ENCODE peak calls at places on chromosomes 16 and 17, in ten cellular contexts. S, D, J, B, E, Z, G, P, T and R are unnamed samples.

GRCh38 chr17:76630151-76630550 is 13.4 kb downstream of the ST6GALNAC1 start:
- DNase-seq in P (no peak), T (no peak), G (no peak), Z (no peak), E (no peak), J (no peak), S (no peak), D (no peak), B (no peak), R (no peak)

GRCh38 chr17:78343433-78344201 is 16.3 kb downstream of the SOCS3 start:
- DNase-seq in J (no peak), T (no peak), B (no peak), S (no peak), E (no peak), D (no peak), G (peak), Z (no peak), P (peak), R (no peak)

GRCh38 chr17:21119247-21119944 is 7.4 kb upstream of the DHRS7B start:
- DNase-seq in S (peak), D (peak), B (peak), E (peak), G (peak), Z (peak), T (peak), P (no peak), J (peak), R (peak)

GRCh38 chr16:84845496-84846002 is 25.8 kb downstream of the CRISPLD2 start:
- DNase-seq in E (no peak), T (no peak), P (no peak), G (peak), B (no peak), Z (no peak), D (no peak), S (no peak), J (peak), R (no peak)

GRCh38 chr17:77391668-77392375 is 251.1 kb downstream of the SEC14L1 start:
- DNase-seq in G (no peak), S (no peak), J (no peak), B (peak), E (no peak), P (no peak), D (peak), Z (no peak), T (no peak), R (no peak)

GRCh38 chr17:45342306-45342705 is 25.5 kb upstream of the MAP3K14 start:
- DNase-seq in J (no peak), E (peak), P (no peak), T (no peak), S (no peak), B (peak), G (no peak), Z (no peak), D (no peak), R (no peak)

GRCh38 chr17:50312311-50312710 is 33.6 kb upstream of the XYLT2 start:
- DNase-seq in G (no peak), S (no peak), Z (no peak), E (no peak), D (no peak), J (no peak), T (no peak), B (no peak), P (no peak), R (no peak)

GRCh38 chr17:35046740-35047283 is 16.7 kb downstream of the RFFL start:
- DNase-seq in B (no peak), D (no peak), G (no peak), J (peak), S (no peak), P (peak), Z (peak), T (no peak), E (no peak), R (no peak)

GRCh38 chr17:33016920-33017319 is 25.3 kb downstream of the SPACA3 start:
- DNase-seq in J (no peak), B (no peak), E (peak), G (no peak), D (no peak), S (no peak), Z (no peak), T (no peak), P (no peak), R (no peak)

GRCh38 chr16:84223456-84223855 is 16.4 kb downstream of the KCNG4 start:
- DNase-seq in B (no peak), P (no peak), Z (no peak), G (no peak), J (no peak), T (no peak), E (no peak), S (no peak), D (no peak), R (no peak)

GRCh38 chr17:68344701-68345136 is 53.4 kb downstream of the ARSG start:
- DNase-seq in S (no peak), Z (no peak), P (no peak), G (no peak), J (no peak), B (no peak), E (no peak), T (no peak), D (no peak), R (no peak)

GRCh38 chr16:85798283-85798776 is 1.0 kb downstream of the EMC8 start:
- DNase-seq in G (no peak), B (no peak), P (no peak), J (no peak), S (no peak), Z (peak), D (no peak), T (no peak), E (no peak), R (no peak)

GRCh38 chr17:39699818-39700147 is at the start of gene ERBB2:
- DNase-seq in T (peak), S (peak), E (no peak), Z (peak), P (no peak), D (peak), B (peak), J (no peak), G (peak), R (peak)

GRCh38 chr16:84700518-84701277 is 898 bp downstream of the USP10 start:
- DNase-seq in S (peak), G (no peak), B (no peak), J (peak), P (peak), Z (peak), E (no peak), T (no peak), D (no peak), R (no peak)

GRCh38 chr17:2940352-2940751 is 123.1 kb downstream of the OR1D5 start:
- DNase-seq in T (no peak), S (peak), B (peak), Z (no peak), E (no peak), J (no peak), D (no peak), G (peak), P (no peak), R (no peak)

GRCh38 chr16:77588389-77588788 is 133.9 kb upstream of the NUDT7 start:
- DNase-seq in P (no peak), E (no peak), Z (no peak), D (no peak), S (no peak), G (no peak), J (no peak), B (no peak), T (no peak), R (no peak)

GRCh38 chr16:14354561-14355351 is 275.3 kb downstream of the PARN start:
- DNase-seq in P (peak), B (no peak), G (no peak), S (no peak), J (no peak), T (no peak), Z (no peak), E (no peak), D (no peak), R (no peak)

GRCh38 chr16:1890024-1890700 is 18.2 kb upstream of the MEIOB start:
- DNase-seq in G (peak), B (no peak), P (no peak), E (no peak), T (no peak), Z (no peak), J (no peak), D (no peak), S (no peak), R (no peak)

GRCh38 chr16:51508813-51509212 is 357.7 kb upstream of the SALL1 start:
- DNase-seq in E (no peak), S (no peak), D (no peak), P (no peak), G (no peak), B (no peak), T (no peak), Z (no peak), J (no peak), R (no peak)

GRCh38 chr16:87178977-87179376 is 138.2 kb downstream of the C16orf95 start:
- DNase-seq in J (no peak), B (no peak), Z (peak), G (peak), P (no peak), E (no peak), T (peak), S (peak), D (peak), R (no peak)

GRCh38 chr17:5695480-5695879 is 111.2 kb upstream of the NLRP1 start:
- DNase-seq in T (no peak), D (no peak), G (no peak), P (no peak), E (no peak), J (no peak), B (no peak), S (no peak), Z (no peak), R (no peak)

GRCh38 chr17:4531988-4532736 is 23.0 kb downstream of the MYBBP1A start:
- DNase-seq in G (no peak), D (no peak), Z (no peak), P (peak), J (no peak), T (no peak), B (no peak), S (no peak), E (no peak), R (no peak)

GRCh38 chr17:49165143-49165542 is 32.6 kb downstream of the B4GALNT2 start:
- DNase-seq in Z (no peak), E (no peak), T (no peak), P (no peak), G (no peak), B (no peak), S (no peak), D (no peak), J (no peak), R (no peak)

GRCh38 chr17:40317880-40318834 is 9.2 kb downstream of the RARA start:
- DNase-seq in T (peak), B (peak), Z (peak), P (peak), G (peak), D (peak), E (peak), S (peak), J (peak), R (peak)

GRCh38 chr16:70151941-70152509 is 21.6 kb upstream of the CLEC18C start:
- DNase-seq in G (no peak), T (no peak), B (no peak), S (no peak), E (no peak), D (no peak), P (no peak), Z (peak), J (no peak), R (no peak)

GRCh38 chr16:55116165-55116894 is 185.7 kb downstream of the IRX5 start:
- DNase-seq in G (no peak), P (no peak), Z (peak), D (peak), J (no peak), B (peak), S (no peak), E (no peak), T (no peak), R (no peak)

GRCh38 chr16:27341971-27342370 is 28.2 kb downstream of the IL4R start:
- DNase-seq in Z (no peak), T (no peak), D (no peak), E (no peak), J (no peak), P (no peak), S (no peak), B (no peak), G (no peak), R (no peak)

GRCh38 chr16:676565-677297 is 1.3 kb downstream of the RHBDL1 start:
- DNase-seq in B (no peak), D (no peak), G (no peak), E (no peak), T (no peak), P (no peak), Z (peak), S (no peak), J (no peak), R (no peak)

GRCh38 chr16:3020247-3020603 is at the start of gene TNFRSF12A:
- DNase-seq in G (peak), J (peak), T (peak), B (peak), S (peak), D (peak), Z (peak), P (peak), E (peak), R (peak)

GRCh38 chr17:50127661-50128361 is 2.1 kb downstream of the SAMD14 start:
- DNase-seq in P (no peak), D (no peak), T (no peak), E (no peak), J (no peak), B (no peak), G (no peak), S (no peak), Z (no peak), R (no peak)

GRCh38 chr16:12837344-12837743 is 33.7 kb upstream of the CPPED1 start:
- DNase-seq in B (no peak), S (no peak), P (no peak), Z (no peak), J (no peak), D (no peak), T (no peak), E (no peak), G (no peak), R (no peak)

GRCh38 chr16:73549960-73550359 is 502.0 kb upstream of the ZFHX3 start:
- DNase-seq in T (no peak), E (no peak), Z (no peak), G (no peak), D (no peak), S (peak), J (no peak), P (no peak), B (no peak), R (no peak)

GRCh38 chr16:86727131-86727530 is 148.8 kb downstream of the FOXL1 start:
- DNase-seq in J (no peak), B (no peak), T (no peak), Z (no peak), D (no peak), P (no peak), E (no peak), G (no peak), S (peak), R (no peak)

GRCh38 chr16:64238576-64238975 is 883.3 kb downstream of the CDH11 start:
- DNase-seq in Z (peak), S (no peak), J (no peak), E (no peak), P (no peak), G (no peak), B (no peak), T (no peak), D (peak), R (no peak)

GRCh38 chr16:29744541-29745101 is 1.2 kb downstream of the C16orf54 start:
- DNase-seq in J (no peak), Z (no peak), P (peak), D (no peak), S (no peak), G (no peak), B (no peak), T (no peak), E (no peak), R (no peak)

GRCh38 chr17:73952498-73953205 is 250.8 kb upstream of the RPL38 start:
- DNase-seq in G (no peak), Z (peak), E (peak), T (peak), D (no peak), J (peak), P (peak), B (no peak), S (peak), R (peak)

GRCh38 chr17:58210922-58211321 is 8.1 kb downstream of the MKS1 start:
- DNase-seq in S (no peak), G (no peak), E (no peak), P (no peak), B (no peak), T (no peak), J (no peak), D (no peak), Z (no peak), R (no peak)
- TF ChIP-seq CTCF in S (no peak), G (no peak), E (no peak), P (peak), B (no peak), T (no peak), J (peak), D (peak), Z (no peak), R (no peak)

DNA sequence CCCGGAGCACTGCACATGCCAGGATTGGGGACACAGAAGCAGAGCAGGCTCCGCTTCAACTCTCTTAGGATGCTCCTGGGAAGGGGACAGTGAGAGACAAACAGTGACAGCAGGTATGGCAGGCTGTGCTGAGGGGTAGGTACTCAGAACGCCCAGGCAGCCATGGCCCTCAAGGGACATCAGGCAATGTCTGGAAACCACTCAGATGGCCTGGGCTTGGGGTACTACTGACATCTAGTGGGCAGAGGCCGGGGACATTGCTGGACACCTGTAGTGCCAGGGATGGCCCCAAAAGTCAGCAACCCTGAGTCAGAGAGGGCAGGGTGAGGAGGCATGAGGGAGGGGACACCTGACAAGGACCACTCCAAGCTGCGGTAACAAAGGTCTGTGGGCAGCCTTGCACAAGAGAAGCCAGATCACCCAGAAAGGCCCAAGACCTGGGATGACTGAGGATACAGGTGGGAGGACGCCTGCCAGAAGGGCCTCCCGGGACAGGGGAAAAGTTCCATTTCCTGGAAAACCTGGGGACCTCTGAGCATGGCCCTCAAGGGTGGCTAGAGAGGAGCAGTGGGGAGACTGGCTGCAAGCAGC is 21.2 kb downstream of the PEMT start:
- DNase-seq in P (no peak), Z (no peak), D (no peak), E (no peak), J (peak), B (no peak), T (peak), S (peak), G (no peak), R (no peak)
- TF ChIP-seq CTCF in P (peak), Z (no peak), D (peak), E (peak), J (peak), B (peak), T (no peak), S (peak), G (peak), R (peak)

GRCh38 chr16:56792960-56793359 is 63.0 kb downstream of the NUP93 start:
- DNase-seq in E (no peak), S (no peak), P (no peak), G (no peak), B (no peak), T (no peak), Z (no peak), J (no peak), D (no peak), R (no peak)

GRCh38 chr16:56787185-56787584 is 57.3 kb downstream of the NUP93 start:
- DNase-seq in G (no peak), E (no peak), J (no peak), B (no peak), D (no peak), Z (no peak), T (no peak), P (no peak), S (peak), R (no peak)

GRCh38 chr16:56793504-56793903 is 63.6 kb downstream of the NUP93 start:
- DNase-seq in G (no peak), E (no peak), Z (no peak), T (peak), P (no peak), B (no peak), D (peak), S (peak), J (peak), R (no peak)

GRCh38 chr16:56788435-56788834 is 58.5 kb downstream of the NUP93 start:
- DNase-seq in E (no peak), P (no peak), Z (no peak), S (no peak), J (no peak), B (no peak), D (no peak), T (no peak), G (no peak), R (no peak)

DNA sequence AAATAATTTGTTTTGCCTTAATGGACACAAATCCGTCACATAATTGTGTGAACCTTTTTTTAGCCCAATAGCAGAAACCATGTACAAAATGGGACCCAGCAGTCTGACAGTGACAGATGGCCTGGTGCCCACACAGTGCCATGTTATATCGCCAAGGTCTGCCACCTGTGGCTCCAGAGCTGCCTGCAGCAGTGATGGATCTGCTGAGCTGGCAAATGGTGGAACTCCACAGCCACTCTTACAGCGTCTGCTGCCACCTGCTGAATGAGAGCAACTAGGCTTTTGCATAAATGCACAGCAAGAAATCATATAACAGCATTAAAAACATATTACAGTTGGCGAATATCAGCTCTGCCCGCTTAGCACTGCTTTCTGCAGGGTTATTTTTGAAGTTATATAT is 59.4 kb downstream of the NUP93 start:
- DNase-seq in E (no peak), J (peak), B (no peak), P (no peak), T (no peak), Z (peak), S (peak), G (no peak), D (peak), R (no peak)
- TF ChIP-seq CTCF in E (peak), J (peak), B (peak), P (peak), T (no peak), Z (peak), S (peak), G (peak), D (peak), R (no peak)

GRCh38 chr17:82318169-82318498 is 726 bp upstream of the CD7 start:
- DNase-seq in G (no peak), Z (no peak), E (no peak), B (no peak), S (no peak), T (no peak), J (no peak), P (no peak), D (no peak), R (no peak)
- TF ChIP-seq CTCF in G (no peak), Z (no peak), E (no peak), B (no peak), S (no peak), T (no peak), J (no peak), P (no peak), D (no peak), R (no peak)